ENCODE peak calls at places on chromosomes 6 and 20, in ten cellular contexts. L, X, J, H, Y, E, P, N, O and K are unnamed samples.

GRCh38 chr6:139583420-139583819 is 209.0 kb upstream of the CITED2 start:
- DNase-seq in Y (peak; percentile 48), J (no peak), L (no peak), X (no peak), N (no peak), O (no peak), H (peak; percentile 51), E (no peak), P (no peak), K (peak; percentile 38)

GRCh38 chr6:79604583-79605037 is 26.5 kb upstream of the SH3BGRL2 start:
- DNase-seq in N (no peak), P (no peak), J (no peak), H (peak; percentile 63), Y (peak; percentile 98), X (no peak), L (peak; percentile 63), O (no peak), E (no peak), K (no peak)

GRCh38 chr20:14406495-14406894 is 69.1 kb upstream of the FLRT3 start:
- DNase-seq in X (peak; percentile 35), Y (peak; percentile 44), N (no peak), E (no peak), L (no peak), O (no peak), H (peak; percentile 36), P (no peak), J (no peak), K (peak; percentile 74)

GRCh38 chr6:7214400-7214940 is 98.5 kb downstream of the SSR1 start:
- DNase-seq in J (no peak), O (no peak), N (no peak), L (no peak), P (no peak), E (no peak), X (no peak), Y (no peak), H (no peak), K (no peak)

GRCh38 chr6:20916081-20916480 is 381.8 kb downstream of the CDKAL1 start:
- DNase-seq in O (no peak), P (no peak), H (peak; percentile 48), X (no peak), L (no peak), Y (peak; percentile 31), E (no peak), N (no peak), J (no peak), K (no peak)

GRCh38 chr6:162200945-162201692 is 526.4 kb downstream of the PRKN start:
- DNase-seq in X (no peak), H (no peak), L (no peak), P (no peak), Y (no peak), J (no peak), N (no peak), O (no peak), E (no peak), K (no peak)

GRCh38 chr6:12761376-12762115 is 45.0 kb downstream of the PHACTR1 start:
- DNase-seq in O (no peak), L (no peak), H (no peak), J (no peak), N (no peak), P (no peak), E (no peak), Y (peak; percentile 98), X (no peak), K (no peak)

GRCh38 chr20:34069341-34070078 is 42.5 kb downstream of the EIF2S2 start:
- DNase-seq in E (peak; percentile 82), Y (peak; percentile 56), H (peak; percentile 85), X (peak; percentile 80), J (peak; percentile 56), O (no peak), N (peak; percentile 61), P (peak; percentile 76), L (peak; percentile 90), K (peak; percentile 85)

GRCh38 chr6:43860285-43860684 is 90.3 kb downstream of the VEGFA start:
- DNase-seq in H (peak; percentile 39), J (no peak), N (no peak), O (peak; percentile 38), X (no peak), L (no peak), Y (no peak), P (no peak), E (no peak), K (no peak)

GRCh38 chr20:62603021-62603906 is 39.0 kb upstream of the SLCO4A1 start:
- DNase-seq in P (peak; percentile 83), E (no peak), H (peak; percentile 47), X (no peak), L (no peak), Y (peak; percentile 74), J (peak; percentile 59), N (peak; percentile 85), O (peak; percentile 94), K (peak; percentile 65)

GRCh38 chr6:22732186-22732970 is 163.0 kb downstream of the HDGFL1 start:
- DNase-seq in O (no peak), X (no peak), Y (peak; percentile 12), E (no peak), N (no peak), H (peak; percentile 60), L (no peak), J (no peak), P (no peak), K (no peak)

DNA sequence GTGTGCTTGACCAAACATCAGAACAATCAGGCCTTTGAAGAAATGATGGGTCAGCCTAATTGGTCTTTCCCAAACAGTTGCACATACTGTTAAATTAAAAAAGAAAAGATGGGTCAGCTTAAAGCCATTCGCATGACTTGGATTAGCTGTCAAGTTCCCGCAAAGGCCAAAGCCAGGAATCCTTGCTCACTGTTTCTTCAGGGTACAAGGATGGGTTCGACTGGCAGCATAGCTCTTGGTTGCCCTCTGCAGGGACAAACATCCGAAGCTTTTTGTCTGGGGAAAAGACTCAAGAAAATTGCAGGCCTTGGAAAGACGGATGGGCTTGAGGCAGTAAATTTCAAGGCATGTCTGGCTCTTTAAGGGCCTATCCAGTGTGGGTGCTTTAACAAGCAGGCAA is 168.0 kb downstream of the HDGFL1 start:
- DNase-seq in O (no peak), J (no peak), Y (peak; percentile 35), L (peak; percentile 50), H (peak; percentile 53), E (peak; percentile 78), P (no peak), X (no peak), N (peak; percentile 32), K (no peak)
- TF ChIP-seq CTCF in O (peak; percentile 27), J (peak; percentile 70), Y (peak; percentile 40), L (peak; percentile 59), H (peak; percentile 49), E (peak; percentile 63), P (no peak), X (peak; percentile 31), N (peak; percentile 16), K (no peak)

GRCh38 chr6:107215334-107215733 is 100.0 kb upstream of the BEND3 start:
- DNase-seq in O (no peak), Y (no peak), J (no peak), X (no peak), E (no peak), P (no peak), N (no peak), L (no peak), H (no peak), K (no peak)

GRCh38 chr6:107217248-107217647 is 101.9 kb upstream of the BEND3 start:
- DNase-seq in H (no peak), N (no peak), O (no peak), P (no peak), L (no peak), E (no peak), J (no peak), Y (no peak), X (no peak), K (no peak)

GRCh38 chr6:107214655-107215054 is 99.3 kb upstream of the BEND3 start:
- DNase-seq in Y (no peak), N (no peak), P (no peak), J (no peak), X (no peak), E (no peak), L (no peak), H (no peak), O (no peak), K (no peak)

GRCh38 chr6:107218142-107218541 is 102.8 kb upstream of the BEND3 start:
- DNase-seq in N (no peak), H (no peak), L (no peak), O (no peak), J (no peak), E (no peak), X (no peak), Y (no peak), P (no peak), K (no peak)

GRCh38 chr6:107216197-107216933 is 101.0 kb upstream of the BEND3 start:
- DNase-seq in X (no peak), E (no peak), Y (no peak), H (no peak), L (no peak), O (no peak), P (no peak), J (no peak), N (no peak), K (no peak)
- H3K27ac ChIP-seq in X (no peak overlapping the region), E (no peak overlapping the region), Y (no peak overlapping the region), H (no peak overlapping the region), L (peak overlapping the region; percentile 50), O (no peak overlapping the region), P (no peak overlapping the region), J (no peak overlapping the region), N (no peak overlapping the region), K (no peak overlapping the region)

GRCh38 chr6:31761343-31761742 is 1.1 kb upstream of the SAPCD1 start:
- DNase-seq in N (no peak), L (no peak), H (no peak), O (peak; percentile 57), E (no peak), J (no peak), P (no peak), X (no peak), Y (no peak), K (no peak)
- TF ChIP-seq CTCF in N (no peak), L (no peak), H (no peak), O (no peak), E (no peak), J (no peak), P (no peak), X (no peak), Y (no peak), K (no peak)

GRCh38 chr20:8155848-8156602 is 24.0 kb downstream of the PLCB1 start:
- DNase-seq in Y (no peak), O (no peak), E (no peak), J (no peak), P (no peak), X (no peak), N (no peak), H (peak; percentile 22), L (no peak), K (no peak)
- H3K27ac ChIP-seq in Y (peak overlapping the region; percentile 10), O (peak overlapping the region; percentile 28), E (no peak overlapping the region), J (peak overlapping the region; percentile 64), P (peak overlapping the region; percentile 27), X (peak overlapping the region; percentile 42), N (no peak overlapping the region), H (no peak overlapping the region), L (peak overlapping the region; percentile 49), K (no peak overlapping the region)

GRCh38 chr20:25498280-25498606 is 87.1 kb downstream of the NINL start:
- DNase-seq in N (no peak), H (no peak), X (no peak), O (no peak), E (no peak), J (no peak), Y (no peak), P (no peak), L (no peak), K (no peak)
- TF ChIP-seq CTCF in N (no peak), H (no peak), X (no peak), O (no peak), E (no peak), J (no peak), Y (no peak), P (no peak), L (no peak), K (no peak)